ENCODE peak calls at places on chromosomes 4 and X, in ten cellular contexts. O is body of pancreas; C is substantia nigra; R is AG08396; F is lower lobe of right lung; H is tibial nerve; E is HS-5; Q is activated CD4-positive, CD25-positive, alpha-beta regulatory T cell; M is adrenal gland; V is aorta. I is an unnamed sample.

GRCh38 chr4:87430038-87430437 is 7.7 kb downstream of the NUDT9 start:
- DNase-seq in R (no peak), E (no peak), Q (no peak), M (no peak), H (no peak), O (no peak), F (no peak), C (no peak), V (no peak), I (no peak)

GRCh38 chrX:144801786-144802185 is 445.5 kb upstream of the SPANXN1 start:
- DNase-seq in Q (no peak), O (no peak), E (peak), H (no peak), F (no peak), V (no peak), M (no peak), C (no peak), R (no peak), I (no peak)

GRCh38 chr4:47313396-47313795 is 150.1 kb downstream of the COMMD8 start:
- DNase-seq in H (no peak), Q (no peak), F (no peak), M (no peak), V (no peak), O (no peak), C (no peak), R (no peak), E (no peak), I (no peak)

GRCh38 chr4:25862411-25863346 is at the start of gene SEL1L3:
- DNase-seq in V (peak), H (no peak), O (peak), Q (peak), R (peak), M (peak), F (peak), C (no peak), E (no peak), I (no peak)

GRCh38 chr4:40562208-40562607 is 67.5 kb downstream of the RBM47 start:
- DNase-seq in F (no peak), H (no peak), O (no peak), Q (no peak), R (no peak), C (no peak), M (no peak), E (no peak), V (no peak), I (no peak)

GRCh38 chrX:153226344-153227190 is 47.5 kb downstream of the MAGEA1 start:
- DNase-seq in Q (no peak), E (peak), H (peak), C (no peak), M (no peak), F (peak), R (peak), V (peak), O (peak), I (no peak)

GRCh38 chr4:29805245-29805644 is 914.9 kb upstream of the PCDH7 start:
- DNase-seq in M (no peak), H (no peak), O (no peak), C (no peak), E (no peak), F (no peak), R (no peak), V (no peak), Q (no peak), I (no peak)

GRCh38 chr4:102139932-102140331 is 205.3 kb downstream of the SLC39A8 start:
- DNase-seq in O (no peak), C (no peak), E (no peak), R (no peak), V (no peak), M (no peak), Q (no peak), F (no peak), H (no peak), I (no peak)

GRCh38 chrX:150547511-150548115 is 20.8 kb upstream of the MTM1 start:
- DNase-seq in C (peak), E (no peak), M (peak), R (peak), Q (no peak), V (peak), O (peak), F (peak), H (peak), I (no peak)

GRCh38 chr4:22202351-22203343 is 254.1 kb upstream of the KCNIP4 start:
- DNase-seq in Q (no peak), R (no peak), O (no peak), E (no peak), V (no peak), C (no peak), F (no peak), H (no peak), M (no peak), I (peak)

GRCh38 chrX:39507034-39507433 is 590.7 kb downstream of the BCOR start:
- DNase-seq in E (no peak), V (no peak), F (no peak), O (no peak), R (no peak), H (no peak), M (no peak), C (no peak), Q (no peak), I (no peak)

GRCh38 chr4:184983660-184984356 is 34.5 kb upstream of the HELT start:
- DNase-seq in Q (peak), M (peak), F (peak), O (peak), E (no peak), V (peak), H (peak), R (peak), C (no peak), I (peak)

GRCh38 chrX:24805201-24805600 is 111.5 kb downstream of the POLA1 start:
- DNase-seq in V (no peak), M (no peak), C (no peak), E (no peak), H (no peak), F (no peak), R (no peak), Q (no peak), O (no peak), I (no peak)

GRCh38 chr4:37540486-37540885 is 145.7 kb downstream of the RELL1 start:
- DNase-seq in Q (no peak), C (no peak), E (no peak), O (no peak), H (no peak), V (no peak), M (no peak), R (no peak), F (no peak), I (no peak)

GRCh38 chr4:3666263-3666662 is 99.9 kb upstream of the ADRA2C start:
- DNase-seq in O (no peak), M (no peak), C (no peak), H (no peak), R (no peak), Q (no peak), F (no peak), V (no peak), E (no peak), I (peak)

GRCh38 chr4:147360301-147360700 is 120.6 kb upstream of the EDNRA start:
- DNase-seq in M (no peak), Q (no peak), C (no peak), V (no peak), F (no peak), R (peak), H (no peak), E (no peak), O (no peak), I (no peak)

GRCh38 chrX:45557390-45557789 is 356.7 kb upstream of the DIPK2B start:
- DNase-seq in M (no peak), F (no peak), H (no peak), C (no peak), O (no peak), Q (no peak), V (no peak), R (no peak), E (no peak), I (peak)

GRCh38 chr4:27098034-27098433 is 237.4 kb downstream of the STIM2 start:
- DNase-seq in V (no peak), C (no peak), R (no peak), H (no peak), E (no peak), O (no peak), Q (no peak), F (no peak), M (no peak), I (no peak)

GRCh38 chr4:184359905-184360304 is 114.4 kb downstream of the IRF2 start:
- DNase-seq in R (no peak), O (no peak), M (no peak), Q (no peak), V (no peak), C (no peak), H (no peak), F (no peak), E (no peak), I (no peak)

GRCh38 chr4:95106408-95106928 is 348.7 kb downstream of the BMPR1B start:
- DNase-seq in V (no peak), H (no peak), E (peak), M (no peak), O (no peak), F (no peak), Q (no peak), R (no peak), C (no peak), I (no peak)

GRCh38 chrX:101191217-101191750 is 28.3 kb upstream of the DRP2 start:
- DNase-seq in C (no peak), V (peak), H (no peak), Q (no peak), R (peak), O (peak), M (peak), E (no peak), F (peak), I (no peak)